ENCODE peak calls at places on chromosomes 16 and 17, in six cellular contexts. One of them, this sample, is unnamed.

GRCh38 chr16:23254338-23254737 is 47.8 kb upstream of the SCNN1B start:
- DNase-seq in H1: no peak
- DNase-seq in HCT116: no peak
- DNase-seq in K562: no peak
- DNase-seq in SK-N-SH: no peak
- DNase-seq in GM12878: no peak
- DNase-seq in this sample: no peak

GRCh38 chr16:52515068-52515671 is 31.8 kb downstream of the TOX3 start:
- DNase-seq in H1: no peak
- DNase-seq in HCT116: no peak
- DNase-seq in K562: no peak
- DNase-seq in SK-N-SH: no peak
- DNase-seq in GM12878: no peak
- DNase-seq in this sample: no peak

GRCh38 chr16:65023802-65024201 is 98.1 kb downstream of the CDH11 start:
- DNase-seq in H1: no peak
- DNase-seq in HCT116: no peak
- DNase-seq in K562: no peak
- DNase-seq in SK-N-SH: no peak
- DNase-seq in GM12878: no peak
- DNase-seq in this sample: no peak

GRCh38 chr17:45948881-45949624 is 50.0 kb upstream of the STH start:
- DNase-seq in H1: peak; percentile 39
- DNase-seq in HCT116: peak; percentile 43
- DNase-seq in K562: peak; percentile 88
- DNase-seq in SK-N-SH: no peak
- DNase-seq in GM12878: no peak
- DNase-seq in this sample: peak; percentile 61

GRCh38 chr17:81298991-81299733 is 4.1 kb upstream of the SLC38A10 start:
- DNase-seq in H1: no peak
- DNase-seq in HCT116: no peak
- DNase-seq in K562: no peak
- DNase-seq in SK-N-SH: no peak
- DNase-seq in GM12878: no peak
- DNase-seq in this sample: no peak

GRCh38 chr16:28585674-28586073 is 11.2 kb downstream of the SULT1A2 start:
- DNase-seq in H1: no peak
- DNase-seq in HCT116: no peak
- DNase-seq in K562: no peak
- DNase-seq in SK-N-SH: no peak
- DNase-seq in GM12878: no peak
- DNase-seq in this sample: no peak

GRCh38 chr17:62627904-62628603 is 584 bp downstream of the MRC2 start:
- DNase-seq in H1: no peak
- DNase-seq in HCT116: no peak
- DNase-seq in K562: peak; percentile 74
- DNase-seq in SK-N-SH: peak; percentile 91
- DNase-seq in GM12878: no peak
- DNase-seq in this sample: no peak

GRCh38 chr17:78044280-78044835 is 84.2 kb downstream of the TMC6 start:
- DNase-seq in H1: no peak
- DNase-seq in HCT116: peak; percentile 23
- DNase-seq in K562: no peak
- DNase-seq in SK-N-SH: no peak
- DNase-seq in GM12878: no peak
- DNase-seq in this sample: no peak

GRCh38 chr16:89815639-89816348 is 653 bp downstream of the FANCA start:
- DNase-seq in H1: no peak
- DNase-seq in HCT116: no peak
- DNase-seq in K562: no peak
- DNase-seq in SK-N-SH: peak; percentile 74
- DNase-seq in GM12878: no peak
- DNase-seq in this sample: no peak
- TF ChIP-seq JUND in H1: no peak
- TF ChIP-seq JUND in HCT116: no peak
- TF ChIP-seq JUND in K562: no peak
- TF ChIP-seq JUND in SK-N-SH: no peak
- TF ChIP-seq JUND in GM12878: no peak
- TF ChIP-seq JUND in this sample: no peak

GRCh38 chr17:79739148-79740062 is 8.7 kb downstream of the ENPP7 start:
- DNase-seq in H1: no peak
- DNase-seq in HCT116: no peak
- DNase-seq in K562: peak; percentile 29
- DNase-seq in SK-N-SH: no peak
- DNase-seq in GM12878: no peak
- DNase-seq in this sample: peak; percentile 57
- H2AFZ ChIP-seq in H1: no peak overlapping the region
- H2AFZ ChIP-seq in HCT116: no peak overlapping the region
- H2AFZ ChIP-seq in K562: no peak overlapping the region
- H2AFZ ChIP-seq in SK-N-SH: no peak overlapping the region
- H2AFZ ChIP-seq in GM12878: no peak overlapping the region
- H2AFZ ChIP-seq in this sample: no peak overlapping the region

GRCh38 chr17:2008332-2009126 is 16.6 kb downstream of the RTN4RL1 start:
- DNase-seq in H1: no peak
- DNase-seq in HCT116: no peak
- DNase-seq in K562: no peak
- DNase-seq in SK-N-SH: no peak
- DNase-seq in GM12878: no peak
- DNase-seq in this sample: no peak
- TF ChIP-seq JUND in H1: no peak
- TF ChIP-seq JUND in HCT116: no peak
- TF ChIP-seq JUND in K562: no peak
- TF ChIP-seq JUND in SK-N-SH: no peak
- TF ChIP-seq JUND in GM12878: no peak
- TF ChIP-seq JUND in this sample: no peak

DNA sequence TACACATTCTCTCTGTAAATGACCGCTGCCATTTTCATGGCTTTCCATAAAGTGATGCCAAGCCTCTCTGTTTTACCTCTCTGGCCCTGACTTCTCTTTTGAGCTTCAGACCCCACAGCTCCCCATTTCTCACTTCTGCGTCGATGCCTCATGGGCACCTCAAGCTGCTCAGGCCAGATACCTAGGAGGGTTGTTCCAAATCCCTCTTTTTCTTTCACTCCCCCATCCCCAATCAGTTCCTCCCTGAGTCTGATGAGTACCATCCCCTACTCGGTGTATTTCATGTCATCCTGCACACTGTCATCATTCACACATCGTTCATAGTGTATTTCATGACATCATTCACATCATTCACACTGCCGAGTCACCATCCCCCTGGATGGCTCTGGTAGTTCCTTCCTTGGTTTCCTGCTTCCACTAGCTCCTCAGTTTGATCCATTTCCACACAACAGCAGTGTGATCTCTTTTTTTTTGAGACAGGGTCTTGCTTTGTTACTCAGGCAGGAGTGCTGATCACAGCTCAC is 43.1 kb downstream of the NTN1 start:
- DNase-seq in H1: no peak
- DNase-seq in HCT116: no peak
- DNase-seq in K562: no peak
- DNase-seq in SK-N-SH: no peak
- DNase-seq in GM12878: no peak
- DNase-seq in this sample: no peak
- H2AFZ ChIP-seq in H1: no peak overlapping the region
- H2AFZ ChIP-seq in HCT116: no peak overlapping the region
- H2AFZ ChIP-seq in K562: no peak overlapping the region
- H2AFZ ChIP-seq in SK-N-SH: no peak overlapping the region
- H2AFZ ChIP-seq in GM12878: no peak overlapping the region
- H2AFZ ChIP-seq in this sample: no peak overlapping the region

DNA sequence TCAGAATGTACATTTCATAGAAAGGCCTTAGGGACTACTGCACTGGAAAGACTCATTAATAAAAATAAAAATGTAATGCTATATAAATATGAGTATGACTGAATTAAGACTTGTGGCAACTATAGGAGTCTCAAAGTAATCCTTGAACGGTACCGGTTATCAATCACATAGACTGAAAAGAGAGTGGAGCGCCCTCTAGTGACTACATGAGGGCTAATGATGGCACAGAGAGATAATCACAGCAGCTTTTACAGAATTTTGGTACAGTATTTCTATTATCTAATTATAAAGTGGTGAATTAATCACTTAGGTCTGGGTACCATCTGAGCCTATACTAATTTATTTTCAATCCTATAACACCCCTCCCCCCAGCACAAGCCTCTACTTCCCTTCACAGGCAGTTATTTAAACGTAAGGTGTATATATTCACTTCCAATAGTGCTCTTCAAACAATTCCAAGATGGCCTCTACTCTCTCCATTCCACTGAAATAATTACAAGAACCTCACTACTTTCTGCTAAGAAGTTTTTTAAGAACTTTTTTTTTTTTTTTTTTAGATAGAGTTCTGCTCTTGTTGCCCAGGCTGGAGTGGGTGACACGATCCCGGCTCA is 40.7 kb upstream of the ANKFY1 start:
- DNase-seq in H1: no peak
- DNase-seq in HCT116: peak; percentile 18
- DNase-seq in K562: peak; percentile 63
- DNase-seq in SK-N-SH: peak; percentile 68
- DNase-seq in GM12878: no peak
- DNase-seq in this sample: peak; percentile 41
- TF ChIP-seq JUND in H1: no peak
- TF ChIP-seq JUND in HCT116: no peak
- TF ChIP-seq JUND in K562: no peak
- TF ChIP-seq JUND in SK-N-SH: no peak
- TF ChIP-seq JUND in GM12878: no peak
- TF ChIP-seq JUND in this sample: no peak

GRCh38 chr16:78368121-78369102 is 269.0 kb downstream of the WWOX start:
- DNase-seq in H1: no peak
- DNase-seq in HCT116: no peak
- DNase-seq in K562: no peak
- DNase-seq in SK-N-SH: no peak
- DNase-seq in GM12878: no peak
- DNase-seq in this sample: no peak

GRCh38 chr16:78377312-78377711 is 277.9 kb downstream of the WWOX start:
- DNase-seq in H1: no peak
- DNase-seq in HCT116: no peak
- DNase-seq in K562: no peak
- DNase-seq in SK-N-SH: no peak
- DNase-seq in GM12878: no peak
- DNase-seq in this sample: no peak

GRCh38 chr16:78376452-78376851 is 277.0 kb downstream of the WWOX start:
- DNase-seq in H1: no peak
- DNase-seq in HCT116: no peak
- DNase-seq in K562: no peak
- DNase-seq in SK-N-SH: no peak
- DNase-seq in GM12878: no peak
- DNase-seq in this sample: no peak

GRCh38 chr16:78375055-78375679 is 275.7 kb downstream of the WWOX start:
- DNase-seq in H1: no peak
- DNase-seq in HCT116: no peak
- DNase-seq in K562: no peak
- DNase-seq in SK-N-SH: no peak
- DNase-seq in GM12878: no peak
- DNase-seq in this sample: no peak

DNA sequence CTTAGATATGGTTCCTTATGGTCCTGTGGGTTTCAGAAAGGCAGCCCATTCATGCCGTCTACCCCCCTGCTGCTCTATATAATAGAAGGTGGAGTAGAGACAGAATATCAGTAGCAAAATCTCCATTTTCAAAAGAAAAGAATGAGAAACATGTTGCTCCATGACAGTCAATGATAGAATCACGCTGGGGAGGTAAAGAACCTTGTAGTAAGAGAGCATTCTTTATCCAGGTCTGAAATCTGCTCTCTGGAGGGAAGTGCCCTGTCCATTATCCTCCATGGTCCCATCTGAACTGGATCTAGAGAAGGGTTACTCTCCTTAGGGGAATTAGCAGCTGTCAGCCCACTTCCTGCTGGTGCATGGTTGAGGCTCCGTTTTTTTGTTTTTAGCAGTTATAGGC is 272.8 kb downstream of the WWOX start:
- DNase-seq in H1: no peak
- DNase-seq in HCT116: no peak
- DNase-seq in K562: no peak
- DNase-seq in SK-N-SH: no peak
- DNase-seq in GM12878: no peak
- DNase-seq in this sample: no peak
- H2AFZ ChIP-seq in H1: no peak overlapping the region
- H2AFZ ChIP-seq in HCT116: no peak overlapping the region
- H2AFZ ChIP-seq in K562: no peak overlapping the region
- H2AFZ ChIP-seq in SK-N-SH: no peak overlapping the region
- H2AFZ ChIP-seq in GM12878: no peak overlapping the region
- H2AFZ ChIP-seq in this sample: no peak overlapping the region

DNA sequence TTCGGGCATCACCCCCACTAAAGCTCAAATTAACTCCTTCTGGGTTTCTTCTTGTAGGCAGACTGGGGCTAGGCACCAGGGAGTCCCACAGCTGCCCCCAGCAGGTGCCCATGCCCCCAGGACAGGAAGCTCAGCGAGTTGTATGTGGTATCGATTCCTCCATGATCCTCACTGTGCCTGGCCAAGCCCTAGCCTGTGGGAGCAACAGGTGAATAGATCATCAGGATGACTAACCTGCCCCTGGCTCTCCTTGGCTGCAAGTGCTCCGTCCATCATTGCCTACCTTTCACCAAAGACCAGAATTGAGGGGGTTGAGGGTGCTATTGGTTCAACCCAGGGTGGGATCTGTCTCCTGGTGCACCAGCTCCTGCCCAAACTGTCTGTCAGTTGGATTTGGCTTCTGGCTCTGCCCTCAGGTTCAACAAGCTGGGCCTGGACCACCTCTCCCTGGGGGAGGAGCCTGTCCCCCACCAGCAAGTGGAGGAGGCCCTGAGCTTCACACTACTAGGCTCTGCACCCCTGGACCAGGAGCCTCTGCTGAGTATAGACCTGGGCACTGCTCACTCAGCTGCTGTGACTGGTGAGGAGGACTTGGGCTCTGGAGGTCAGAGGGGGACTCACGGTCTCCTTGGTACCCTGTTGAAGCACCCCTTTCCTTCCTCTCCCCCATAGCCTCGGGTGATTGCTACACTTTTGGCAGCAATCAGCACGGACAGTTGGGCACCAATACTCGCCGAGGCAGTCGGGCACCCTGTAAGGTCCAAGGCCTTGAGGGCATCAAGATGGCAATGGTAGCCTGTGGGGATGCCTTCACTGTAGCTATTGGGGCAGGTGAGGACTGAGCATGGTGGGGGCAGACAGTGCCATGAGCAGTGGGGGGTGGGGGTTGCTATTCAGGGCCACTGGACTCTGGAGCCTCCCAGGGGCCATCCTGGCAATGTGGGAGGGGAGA is 3.1 kb upstream of the TRAF4 start:
- DNase-seq in H1: no peak
- DNase-seq in HCT116: no peak
- DNase-seq in K562: no peak
- DNase-seq in SK-N-SH: no peak
- DNase-seq in GM12878: no peak
- DNase-seq in this sample: no peak
- TF ChIP-seq JUND in H1: no peak
- TF ChIP-seq JUND in HCT116: no peak
- TF ChIP-seq JUND in K562: no peak
- TF ChIP-seq JUND in SK-N-SH: no peak
- TF ChIP-seq JUND in GM12878: no peak
- TF ChIP-seq JUND in this sample: no peak

This sample was measured in HepG2.